ENCODE peak calls at places on chromosome 17, in eight cellular contexts. One of them, this sample, is unnamed.

GRCh38 chr17:77498056-77498785 is 357.5 kb downstream of the SEC14L1 start:
- DNase-seq in amygdala: no peak
- DNase-seq in heart left ventricle: no peak
- DNase-seq in NCI-H146: no peak
- DNase-seq in nucleus accumbens: no peak
- DNase-seq in non-pigmented ciliary epithelial cell: no peak
- DNase-seq in NCI-H774: no peak
- DNase-seq in neural progenitor cell: no peak
- DNase-seq in this sample: no peak

GRCh38 chr17:78226752-78227454 is 4.5 kb upstream of the TMEM235 start:
- DNase-seq in heart left ventricle: no peak
- DNase-seq in amygdala: no peak
- DNase-seq in nucleus accumbens: no peak
- DNase-seq in neural progenitor cell: no peak
- DNase-seq in NCI-H774: peak
- DNase-seq in NCI-H146: no peak
- DNase-seq in non-pigmented ciliary epithelial cell: no peak
- DNase-seq in this sample: no peak

GRCh38 chr17:50511058-50511457 is 2.8 kb downstream of the MYCBPAP start:
- DNase-seq in NCI-H146: no peak
- DNase-seq in non-pigmented ciliary epithelial cell: no peak
- DNase-seq in neural progenitor cell: no peak
- DNase-seq in heart left ventricle: no peak
- DNase-seq in amygdala: no peak
- DNase-seq in nucleus accumbens: no peak
- DNase-seq in NCI-H774: no peak
- DNase-seq in this sample: no peak

GRCh38 chr17:39687546-39688474 is at the start of gene PGAP3:
- DNase-seq in NCI-H774: peak
- DNase-seq in heart left ventricle: peak
- DNase-seq in neural progenitor cell: peak
- DNase-seq in amygdala: peak
- DNase-seq in NCI-H146: peak
- DNase-seq in non-pigmented ciliary epithelial cell: peak
- DNase-seq in nucleus accumbens: peak
- DNase-seq in this sample: peak

GRCh38 chr17:7403043-7403901 is 625 bp downstream of the TMEM256 start:
- DNase-seq in amygdala: no peak
- DNase-seq in heart left ventricle: peak
- DNase-seq in non-pigmented ciliary epithelial cell: no peak
- DNase-seq in NCI-H146: no peak
- DNase-seq in neural progenitor cell: peak
- DNase-seq in nucleus accumbens: no peak
- DNase-seq in NCI-H774: no peak
- DNase-seq in this sample: no peak

GRCh38 chr17:58528443-58528842 is 14.0 kb upstream of the MTMR4 start:
- DNase-seq in non-pigmented ciliary epithelial cell: no peak
- DNase-seq in heart left ventricle: no peak
- DNase-seq in neural progenitor cell: no peak
- DNase-seq in NCI-H774: no peak
- DNase-seq in amygdala: no peak
- DNase-seq in nucleus accumbens: no peak
- DNase-seq in NCI-H146: no peak
- DNase-seq in this sample: no peak

GRCh38 chr17:42849451-42850157 is 1.4 kb upstream of the AOC3 start:
- DNase-seq in NCI-H774: no peak
- DNase-seq in non-pigmented ciliary epithelial cell: no peak
- DNase-seq in NCI-H146: no peak
- DNase-seq in nucleus accumbens: no peak
- DNase-seq in amygdala: no peak
- DNase-seq in neural progenitor cell: no peak
- DNase-seq in heart left ventricle: no peak
- DNase-seq in this sample: no peak

GRCh38 chr17:41718287-41718645 is 6.1 kb downstream of the GAST start:
- DNase-seq in NCI-H774: no peak
- DNase-seq in nucleus accumbens: peak
- DNase-seq in amygdala: peak
- DNase-seq in heart left ventricle: no peak
- DNase-seq in non-pigmented ciliary epithelial cell: no peak
- DNase-seq in neural progenitor cell: no peak
- DNase-seq in NCI-H146: no peak
- DNase-seq in this sample: no peak

GRCh38 chr17:17044846-17045561 is 2.7 kb downstream of the MPRIP start:
- DNase-seq in nucleus accumbens: no peak
- DNase-seq in NCI-H774: no peak
- DNase-seq in neural progenitor cell: no peak
- DNase-seq in non-pigmented ciliary epithelial cell: no peak
- DNase-seq in heart left ventricle: peak
- DNase-seq in NCI-H146: peak
- DNase-seq in amygdala: no peak
- DNase-seq in this sample: no peak

GRCh38 chr17:956905-957304 is 22.7 kb downstream of the NXN start:
- DNase-seq in heart left ventricle: no peak
- DNase-seq in amygdala: no peak
- DNase-seq in neural progenitor cell: no peak
- DNase-seq in NCI-H146: peak
- DNase-seq in nucleus accumbens: no peak
- DNase-seq in non-pigmented ciliary epithelial cell: no peak
- DNase-seq in NCI-H774: no peak
- DNase-seq in this sample: no peak

GRCh38 chr17:8707591-8708453 is 36.8 kb downstream of the CCDC42 start:
- DNase-seq in amygdala: no peak
- DNase-seq in nucleus accumbens: no peak
- DNase-seq in NCI-H146: no peak
- DNase-seq in heart left ventricle: no peak
- DNase-seq in neural progenitor cell: no peak
- DNase-seq in non-pigmented ciliary epithelial cell: no peak
- DNase-seq in NCI-H774: no peak
- DNase-seq in this sample: no peak

GRCh38 chr17:80474231-80474932 is 2.0 kb downstream of the NPTX1 start:
- DNase-seq in NCI-H146: peak
- DNase-seq in amygdala: no peak
- DNase-seq in nucleus accumbens: no peak
- DNase-seq in heart left ventricle: no peak
- DNase-seq in NCI-H774: no peak
- DNase-seq in non-pigmented ciliary epithelial cell: no peak
- DNase-seq in neural progenitor cell: peak
- DNase-seq in this sample: no peak

GRCh38 chr17:8664426-8665105 is 34.0 kb upstream of the MYH10 start:
- DNase-seq in non-pigmented ciliary epithelial cell: no peak
- DNase-seq in NCI-H774: no peak
- DNase-seq in neural progenitor cell: no peak
- DNase-seq in NCI-H146: no peak
- DNase-seq in nucleus accumbens: no peak
- DNase-seq in heart left ventricle: no peak
- DNase-seq in amygdala: no peak
- DNase-seq in this sample: no peak

GRCh38 chr17:7014995-7015586 is 2.7 kb downstream of the RNASEK start:
- DNase-seq in NCI-H146: no peak
- DNase-seq in heart left ventricle: no peak
- DNase-seq in non-pigmented ciliary epithelial cell: no peak
- DNase-seq in amygdala: no peak
- DNase-seq in neural progenitor cell: peak
- DNase-seq in nucleus accumbens: peak
- DNase-seq in NCI-H774: no peak
- DNase-seq in this sample: no peak

This sample was measured in NCI-H2107.